ENCODE peak calls at places on chromosomes 16 and 17, in ten cellular contexts. One of them, this sample, is unnamed.

GRCh38 chr16:19933740-19934139 is 49.1 kb upstream of the GPRC5B start:
- DNase-seq in sigmoid colon: no peak
- DNase-seq in ovary: no peak
- DNase-seq in A549: no peak
- DNase-seq in heart left ventricle: no peak
- DNase-seq in tibial artery: no peak
- DNase-seq in AG04450: no peak
- DNase-seq in PC-9: no peak
- DNase-seq in CD8-positive, alpha-beta T cell: no peak
- DNase-seq in IMR-90: no peak
- DNase-seq in this sample: no peak

GRCh38 chr17:8056232-8056975 is 17.5 kb downstream of the ALOX15B start:
- DNase-seq in sigmoid colon: peak
- DNase-seq in ovary: no peak
- DNase-seq in A549: no peak
- DNase-seq in heart left ventricle: peak
- DNase-seq in tibial artery: peak
- DNase-seq in AG04450: peak
- DNase-seq in PC-9: peak
- DNase-seq in CD8-positive, alpha-beta T cell: no peak
- DNase-seq in IMR-90: peak
- DNase-seq in this sample: no peak

GRCh38 chr17:81096741-81097133 is 61.8 kb downstream of the BAIAP2 start:
- DNase-seq in sigmoid colon: no peak
- DNase-seq in ovary: no peak
- DNase-seq in A549: no peak
- DNase-seq in heart left ventricle: no peak
- DNase-seq in tibial artery: no peak
- DNase-seq in AG04450: no peak
- DNase-seq in PC-9: peak
- DNase-seq in CD8-positive, alpha-beta T cell: no peak
- DNase-seq in IMR-90: no peak
- DNase-seq in this sample: no peak

GRCh38 chr16:81067166-81067565 is 9.9 kb downstream of the C16orf46 start:
- DNase-seq in sigmoid colon: no peak
- DNase-seq in ovary: no peak
- DNase-seq in A549: no peak
- DNase-seq in heart left ventricle: no peak
- DNase-seq in tibial artery: no peak
- DNase-seq in AG04450: no peak
- DNase-seq in PC-9: no peak
- DNase-seq in CD8-positive, alpha-beta T cell: no peak
- DNase-seq in IMR-90: no peak
- DNase-seq in this sample: no peak

GRCh38 chr17:48721009-48721402 is 1.3 kb downstream of the PRAC1 start:
- DNase-seq in sigmoid colon: peak
- DNase-seq in ovary: no peak
- DNase-seq in A549: no peak
- DNase-seq in heart left ventricle: no peak
- DNase-seq in tibial artery: no peak
- DNase-seq in AG04450: no peak
- DNase-seq in PC-9: no peak
- DNase-seq in CD8-positive, alpha-beta T cell: no peak
- DNase-seq in IMR-90: no peak
- DNase-seq in this sample: no peak

GRCh38 chr16:84340305-84341040 is 27.9 kb upstream of the ATP2C2 start:
- DNase-seq in sigmoid colon: no peak
- DNase-seq in ovary: no peak
- DNase-seq in A549: peak
- DNase-seq in heart left ventricle: no peak
- DNase-seq in tibial artery: no peak
- DNase-seq in AG04450: no peak
- DNase-seq in PC-9: peak
- DNase-seq in CD8-positive, alpha-beta T cell: no peak
- DNase-seq in IMR-90: no peak
- DNase-seq in this sample: no peak

GRCh38 chr17:7237266-7237760 is 1.9 kb downstream of the PHF23 start:
- DNase-seq in sigmoid colon: no peak
- DNase-seq in ovary: no peak
- DNase-seq in A549: no peak
- DNase-seq in heart left ventricle: no peak
- DNase-seq in tibial artery: no peak
- DNase-seq in AG04450: no peak
- DNase-seq in PC-9: no peak
- DNase-seq in CD8-positive, alpha-beta T cell: no peak
- DNase-seq in IMR-90: no peak
- DNase-seq in this sample: no peak

GRCh38 chr17:81200695-81201580 is 21.8 kb downstream of the CEP131 start:
- DNase-seq in sigmoid colon: no peak
- DNase-seq in ovary: no peak
- DNase-seq in A549: peak
- DNase-seq in heart left ventricle: no peak
- DNase-seq in tibial artery: peak
- DNase-seq in AG04450: peak
- DNase-seq in PC-9: peak
- DNase-seq in CD8-positive, alpha-beta T cell: no peak
- DNase-seq in IMR-90: peak
- DNase-seq in this sample: no peak

GRCh38 chr16:30623558-30624283 is 13.5 kb upstream of the ZNF689 start:
- DNase-seq in sigmoid colon: no peak
- DNase-seq in ovary: no peak
- DNase-seq in A549: no peak
- DNase-seq in heart left ventricle: no peak
- DNase-seq in tibial artery: no peak
- DNase-seq in AG04450: no peak
- DNase-seq in PC-9: no peak
- DNase-seq in CD8-positive, alpha-beta T cell: no peak
- DNase-seq in IMR-90: no peak
- DNase-seq in this sample: no peak

GRCh38 chr16:66874079-66874775 is 6.1 kb upstream of the PDP2 start:
- DNase-seq in sigmoid colon: no peak
- DNase-seq in ovary: no peak
- DNase-seq in A549: no peak
- DNase-seq in heart left ventricle: no peak
- DNase-seq in tibial artery: no peak
- DNase-seq in AG04450: no peak
- DNase-seq in PC-9: no peak
- DNase-seq in CD8-positive, alpha-beta T cell: no peak
- DNase-seq in IMR-90: peak
- DNase-seq in this sample: no peak

GRCh38 chr17:39595294-39595693 is 12.4 kb downstream of the NEUROD2 start:
- DNase-seq in sigmoid colon: no peak
- DNase-seq in ovary: no peak
- DNase-seq in A549: no peak
- DNase-seq in heart left ventricle: no peak
- DNase-seq in tibial artery: no peak
- DNase-seq in AG04450: no peak
- DNase-seq in PC-9: no peak
- DNase-seq in CD8-positive, alpha-beta T cell: no peak
- DNase-seq in IMR-90: no peak
- DNase-seq in this sample: no peak

GRCh38 chr16:55120408-55120807 is 189.7 kb downstream of the IRX5 start:
- DNase-seq in sigmoid colon: no peak
- DNase-seq in ovary: no peak
- DNase-seq in A549: no peak
- DNase-seq in heart left ventricle: peak
- DNase-seq in tibial artery: no peak
- DNase-seq in AG04450: no peak
- DNase-seq in PC-9: no peak
- DNase-seq in CD8-positive, alpha-beta T cell: no peak
- DNase-seq in IMR-90: no peak
- DNase-seq in this sample: no peak

GRCh38 chr16:82016268-82016667 is 5.0 kb upstream of the SDR42E1 start:
- DNase-seq in sigmoid colon: no peak
- DNase-seq in ovary: no peak
- DNase-seq in A549: peak
- DNase-seq in heart left ventricle: no peak
- DNase-seq in tibial artery: no peak
- DNase-seq in AG04450: no peak
- DNase-seq in PC-9: no peak
- DNase-seq in CD8-positive, alpha-beta T cell: no peak
- DNase-seq in IMR-90: peak
- DNase-seq in this sample: no peak

GRCh38 chr16:67268136-67268579 is 11.2 kb upstream of the PLEKHG4 start:
- DNase-seq in sigmoid colon: peak
- DNase-seq in ovary: no peak
- DNase-seq in A549: no peak
- DNase-seq in heart left ventricle: peak
- DNase-seq in tibial artery: peak
- DNase-seq in AG04450: peak
- DNase-seq in PC-9: peak
- DNase-seq in CD8-positive, alpha-beta T cell: no peak
- DNase-seq in IMR-90: peak
- DNase-seq in this sample: no peak

GRCh38 chr16:2473425-2473926 is 1.5 kb upstream of the TBC1D24 start:
- DNase-seq in sigmoid colon: no peak
- DNase-seq in ovary: no peak
- DNase-seq in A549: peak
- DNase-seq in heart left ventricle: no peak
- DNase-seq in tibial artery: no peak
- DNase-seq in AG04450: no peak
- DNase-seq in PC-9: peak
- DNase-seq in CD8-positive, alpha-beta T cell: no peak
- DNase-seq in IMR-90: no peak
- DNase-seq in this sample: no peak

GRCh38 chr16:2474877-2475412 is at the start of gene TBC1D24:
- DNase-seq in sigmoid colon: peak
- DNase-seq in ovary: peak
- DNase-seq in A549: peak
- DNase-seq in heart left ventricle: peak
- DNase-seq in tibial artery: peak
- DNase-seq in AG04450: no peak
- DNase-seq in PC-9: peak
- DNase-seq in CD8-positive, alpha-beta T cell: peak
- DNase-seq in IMR-90: peak
- DNase-seq in this sample: peak

GRCh38 chr16:2475413-2476344 is 752 bp downstream of the TBC1D24 start:
- DNase-seq in sigmoid colon: no peak
- DNase-seq in ovary: no peak
- DNase-seq in A549: peak
- DNase-seq in heart left ventricle: no peak
- DNase-seq in tibial artery: no peak
- DNase-seq in AG04450: no peak
- DNase-seq in PC-9: peak
- DNase-seq in CD8-positive, alpha-beta T cell: peak
- DNase-seq in IMR-90: no peak
- DNase-seq in this sample: peak

GRCh38 chr16:2472885-2473284 is 1.8 kb downstream of the NTN3 start:
- DNase-seq in sigmoid colon: no peak
- DNase-seq in ovary: no peak
- DNase-seq in A549: no peak
- DNase-seq in heart left ventricle: no peak
- DNase-seq in tibial artery: no peak
- DNase-seq in AG04450: no peak
- DNase-seq in PC-9: peak
- DNase-seq in CD8-positive, alpha-beta T cell: no peak
- DNase-seq in IMR-90: no peak
- DNase-seq in this sample: no peak

GRCh38 chr16:2473999-2474876 is 689 bp upstream of the TBC1D24 start:
- DNase-seq in sigmoid colon: no peak
- DNase-seq in ovary: peak
- DNase-seq in A549: peak
- DNase-seq in heart left ventricle: peak
- DNase-seq in tibial artery: no peak
- DNase-seq in AG04450: no peak
- DNase-seq in PC-9: peak
- DNase-seq in CD8-positive, alpha-beta T cell: peak
- DNase-seq in IMR-90: peak
- DNase-seq in this sample: peak
- TF ChIP-seq CTCF in sigmoid colon: no peak
- TF ChIP-seq CTCF in ovary: no peak
- TF ChIP-seq CTCF in A549: peak
- TF ChIP-seq CTCF in heart left ventricle: peak
- TF ChIP-seq CTCF in tibial artery: peak
- TF ChIP-seq CTCF in AG04450: peak
- TF ChIP-seq CTCF in PC-9: no peak
- TF ChIP-seq CTCF in CD8-positive, alpha-beta T cell: peak
- TF ChIP-seq CTCF in IMR-90: peak
- TF ChIP-seq CTCF in this sample: peak

GRCh38 chr16:87490091-87490798 is 2.6 kb downstream of the ZCCHC14 start:
- DNase-seq in sigmoid colon: no peak
- DNase-seq in ovary: no peak
- DNase-seq in A549: no peak
- DNase-seq in heart left ventricle: no peak
- DNase-seq in tibial artery: no peak
- DNase-seq in AG04450: no peak
- DNase-seq in PC-9: no peak
- DNase-seq in CD8-positive, alpha-beta T cell: peak
- DNase-seq in IMR-90: no peak
- DNase-seq in this sample: no peak
- H3K27ac ChIP-seq in sigmoid colon: peak
- H3K27ac ChIP-seq in ovary: no peak
- H3K27ac ChIP-seq in A549: no peak
- H3K27ac ChIP-seq in heart left ventricle: peak
- H3K27ac ChIP-seq in tibial artery: peak
- H3K27ac ChIP-seq in AG04450: no peak
- H3K27ac ChIP-seq in PC-9: no peak
- H3K27ac ChIP-seq in CD8-positive, alpha-beta T cell: peak
- H3K27ac ChIP-seq in IMR-90: no peak
- H3K27ac ChIP-seq in this sample: peak

GRCh38 chr16:12097523-12098428 is 121.2 kb downstream of the SNX29 start:
- DNase-seq in sigmoid colon: peak
- DNase-seq in ovary: peak
- DNase-seq in A549: no peak
- DNase-seq in heart left ventricle: peak
- DNase-seq in tibial artery: no peak
- DNase-seq in AG04450: peak
- DNase-seq in PC-9: no peak
- DNase-seq in CD8-positive, alpha-beta T cell: no peak
- DNase-seq in IMR-90: peak
- DNase-seq in this sample: no peak
- TF ChIP-seq CTCF in sigmoid colon: no peak
- TF ChIP-seq CTCF in ovary: no peak
- TF ChIP-seq CTCF in A549: no peak
- TF ChIP-seq CTCF in heart left ventricle: no peak
- TF ChIP-seq CTCF in tibial artery: no peak
- TF ChIP-seq CTCF in AG04450: no peak
- TF ChIP-seq CTCF in PC-9: no peak
- TF ChIP-seq CTCF in CD8-positive, alpha-beta T cell: no peak
- TF ChIP-seq CTCF in IMR-90: no peak
- TF ChIP-seq CTCF in this sample: no peak

DNA sequence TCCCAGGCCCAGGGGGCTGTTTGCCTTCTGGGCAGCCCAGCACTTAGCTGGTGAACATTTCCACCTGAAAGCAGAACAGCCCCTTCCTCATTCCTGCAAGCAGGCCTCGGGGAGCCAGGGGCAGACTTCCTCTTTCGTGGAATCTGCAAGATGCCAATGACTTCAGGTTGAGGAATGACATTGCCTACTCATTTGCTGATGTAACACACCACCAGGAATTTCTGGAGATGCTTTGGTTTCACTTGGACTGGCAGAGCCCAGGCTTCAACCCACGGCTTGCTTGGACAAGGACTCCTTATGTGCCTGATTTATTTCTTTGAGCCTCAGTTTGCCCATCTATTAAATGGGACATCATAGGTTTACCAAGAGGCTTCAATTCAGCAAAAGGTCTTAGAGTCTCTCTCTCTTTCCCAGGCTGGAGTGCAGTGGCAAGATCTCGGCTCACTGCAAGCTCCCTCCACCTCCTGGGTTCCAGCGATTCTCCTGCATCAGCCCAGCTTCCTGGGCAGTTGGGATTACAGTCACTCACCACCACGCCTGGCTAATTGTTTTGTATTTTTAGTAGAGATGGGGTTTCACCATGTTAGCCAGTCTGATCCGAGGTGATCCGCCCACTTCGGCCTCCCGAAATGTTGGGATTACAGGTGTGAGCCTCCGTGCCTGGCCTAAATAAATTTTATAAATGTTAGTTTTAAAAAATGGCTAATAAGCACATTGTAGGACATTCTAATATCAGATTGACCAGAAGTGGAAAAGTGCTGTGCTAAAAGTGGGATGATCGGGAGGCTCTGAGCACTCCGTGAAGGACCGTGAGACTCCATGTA is 874 bp upstream of the NLRP1 start:
- DNase-seq in sigmoid colon: no peak
- DNase-seq in ovary: no peak
- DNase-seq in A549: no peak
- DNase-seq in heart left ventricle: no peak
- DNase-seq in tibial artery: no peak
- DNase-seq in AG04450: peak
- DNase-seq in PC-9: no peak
- DNase-seq in CD8-positive, alpha-beta T cell: no peak
- DNase-seq in IMR-90: peak
- DNase-seq in this sample: no peak
- H3K27ac ChIP-seq in sigmoid colon: peak
- H3K27ac ChIP-seq in ovary: no peak
- H3K27ac ChIP-seq in A549: peak
- H3K27ac ChIP-seq in heart left ventricle: peak
- H3K27ac ChIP-seq in tibial artery: peak
- H3K27ac ChIP-seq in AG04450: peak
- H3K27ac ChIP-seq in PC-9: peak
- H3K27ac ChIP-seq in CD8-positive, alpha-beta T cell: peak
- H3K27ac ChIP-seq in IMR-90: peak
- H3K27ac ChIP-seq in this sample: peak

This sample was measured in CD4-positive, alpha-beta T cell.